ENCODE peak calls at places on chromosomes 12 and 14, in four cellular contexts. U is HCT116, N is NT2/D1, H is GM04504. F is an unnamed sample.

GRCh38 chr12:49910331-49911212 is 6.9 kb upstream of the FAIM2 start:
- DNase-seq in N (no peak), U (no peak), H (no peak), F (no peak)

GRCh38 chr12:51238037-51238509 is 553 bp upstream of the DAZAP2 start:
- DNase-seq in H (no peak), N (no peak), U (no peak), F (no peak)

GRCh38 chr12:45232771-45233372 is 17.0 kb downstream of the ANO6 start:
- DNase-seq in U (peak), H (peak), N (peak), F (no peak)

GRCh38 chr12:122544537-122544936 is 17.5 kb downstream of the KNTC1 start:
- DNase-seq in N (no peak), U (no peak), H (no peak), F (no peak)

GRCh38 chr12:57138526-57139272 is 8.7 kb downstream of the LRP1-AS start:
- DNase-seq in N (no peak), U (no peak), H (no peak), F (no peak)

GRCh38 chr14:61512508-61512907 is 182.8 kb upstream of the HIF1A start:
- DNase-seq in N (no peak), U (no peak), H (peak), F (no peak)

GRCh38 chr12:46983959-46984833 is 95.2 kb upstream of the PCED1B start:
- DNase-seq in H (peak), U (peak), N (peak), F (peak)

GRCh38 chr14:95523818-95524448 is 7.5 kb upstream of the SYNE3 start:
- DNase-seq in H (no peak), N (no peak), U (no peak), F (no peak)

GRCh38 chr12:110199360-110200123 is 75.4 kb downstream of the IFT81 start:
- DNase-seq in U (no peak), H (no peak), N (peak), F (peak)

GRCh38 chr12:109147954-109148353 is 31.6 kb downstream of the ACACB start:
- DNase-seq in N (no peak), H (peak), U (no peak), F (no peak)

GRCh38 chr12:66319266-66319954 is 17.1 kb downstream of the HELB start:
- DNase-seq in N (no peak), H (no peak), U (no peak), F (no peak)

GRCh38 chr14:73457050-73457934 is 1.1 kb downstream of the NUMB start:
- DNase-seq in U (no peak), N (no peak), H (peak), F (no peak)

GRCh38 chr12:71371132-71371531 is 68.5 kb upstream of the LGR5 start:
- DNase-seq in H (no peak), U (peak), N (no peak), F (no peak)

GRCh38 chr12:62799126-62799736 is 135.7 kb downstream of the PPM1H start:
- DNase-seq in H (peak), U (peak), N (peak), F (peak)

GRCh38 chr14:75559451-75560187 is 18.8 kb upstream of the FLVCR2 start:
- DNase-seq in N (no peak), H (no peak), U (no peak), F (no peak)

GRCh38 chr14:94673781-94674231 is 61.6 kb downstream of the SERPINA3 start:
- DNase-seq in H (no peak), N (no peak), U (no peak), F (no peak)

GRCh38 chr14:73729556-73730265 is 15.5 kb upstream of the PNMA1 start:
- DNase-seq in U (no peak), N (no peak), H (no peak), F (no peak)

GRCh38 chr14:59919582-59920377 is at the start of gene LRRC9:
- DNase-seq in N (peak), H (no peak), U (no peak), F (peak)

GRCh38 chr14:61126083-61126962 is 145.3 kb downstream of the SLC38A6 start:
- DNase-seq in U (no peak), N (no peak), H (no peak), F (no peak)

GRCh38 chr12:51335931-51336330 is 10.5 kb downstream of the CELA1 start:
- DNase-seq in N (no peak), H (no peak), U (no peak), F (no peak)

GRCh38 chr14:100045687-100046344 is 19.4 kb upstream of the EVL start:
- DNase-seq in U (no peak), N (no peak), H (no peak), F (no peak)

GRCh38 chr12:124130717-124131670 is 158.0 kb downstream of the ZNF664 start:
- DNase-seq in N (no peak), H (no peak), U (no peak), F (no peak)

GRCh38 chr12:67720383-67720856 is 71.9 kb downstream of the DYRK2 start:
- DNase-seq in N (no peak), U (no peak), H (peak), F (no peak)

GRCh38 chr14:71142375-71143038 is 235.2 kb downstream of the PCNX1 start:
- DNase-seq in N (no peak), H (peak), U (no peak), F (no peak)

GRCh38 chr14:76351941-76352340 is 24.0 kb upstream of the ESRRB start:
- DNase-seq in H (no peak), U (no peak), N (no peak), F (no peak)

F was measured in iPS DF 6.9.